ENCODE peak calls at places on chromosome 18, in seven cellular contexts. G, M, E, U, W, Y and B are unnamed samples.

GRCh38 chr18:773980-774624 is 37.9 kb downstream of the YES1 start:
- DNase-seq in G (no peak), M (no peak), E (no peak), U (no peak), W (no peak), Y (no peak), B (no peak)

GRCh38 chr18:23239885-23240608 is 104.8 kb downstream of the CABLES1 start:
- DNase-seq in G (no peak), M (no peak), E (no peak), U (no peak), W (no peak), Y (no peak), B (no peak)

GRCh38 chr18:48552130-48552529 is 13.3 kb downstream of the CTIF start:
- DNase-seq in G (no peak), M (no peak), E (no peak), U (no peak), W (no peak), Y (no peak), B (no peak)

GRCh38 chr18:72995558-72995957 is 127.8 kb upstream of the NETO1 start:
- DNase-seq in G (no peak), M (no peak), E (no peak), U (no peak), W (no peak), Y (no peak), B (no peak)

GRCh38 chr18:13136689-13137040 is 81.9 kb upstream of the LDLRAD4 start:
- DNase-seq in G (no peak), M (no peak), E (no peak), U (peak), W (no peak), Y (no peak), B (no peak)

GRCh38 chr18:30280861-30281470 is 761.6 kb downstream of the DSC3 start:
- DNase-seq in G (peak), M (peak), E (no peak), U (peak), W (no peak), Y (no peak), B (no peak)

GRCh38 chr18:48193521-48194251 is 215.5 kb downstream of the ZBTB7C start:
- DNase-seq in G (no peak), M (no peak), E (no peak), U (peak), W (peak), Y (no peak), B (no peak)

GRCh38 chr18:48889115-48889941 is 61.4 kb downstream of the SMAD7 start:
- DNase-seq in G (no peak), M (no peak), E (peak), U (peak), W (peak), Y (no peak), B (no peak)

GRCh38 chr18:37483221-37483971 is 82.2 kb downstream of the CELF4 start:
- DNase-seq in G (peak), M (no peak), E (no peak), U (peak), W (peak), Y (no peak), B (no peak)

GRCh38 chr18:21786526-21786925 is 45.9 kb downstream of the MIB1 start:
- DNase-seq in G (no peak), M (no peak), E (no peak), U (no peak), W (no peak), Y (no peak), B (no peak)

GRCh38 chr18:74249181-74249968 is 42.4 kb downstream of the CYB5A start:
- DNase-seq in G (peak), M (peak), E (no peak), U (no peak), W (no peak), Y (no peak), B (no peak)

GRCh38 chr18:78622251-78622953 is 357.2 kb upstream of the SALL3 start:
- DNase-seq in G (no peak), M (no peak), E (no peak), U (no peak), W (no peak), Y (no peak), B (no peak)

GRCh38 chr18:7812431-7813063 is 245.4 kb downstream of the PTPRM start:
- DNase-seq in G (peak), M (peak), E (no peak), U (no peak), W (no peak), Y (no peak), B (no peak)

GRCh38 chr18:48137354-48138208 is 207.1 kb upstream of the SMAD2 start:
- DNase-seq in G (no peak), M (no peak), E (no peak), U (no peak), W (no peak), Y (no peak), B (no peak)

GRCh38 chr18:3688682-3689081 is 238.7 kb downstream of the TGIF1 start:
- DNase-seq in G (peak), M (no peak), E (no peak), U (peak), W (no peak), Y (no peak), B (no peak)

GRCh38 chr18:48300463-48300961 is 108.7 kb downstream of the ZBTB7C start:
- DNase-seq in G (peak), M (no peak), E (no peak), U (peak), W (no peak), Y (no peak), B (no peak)

GRCh38 chr18:45245036-45245638 is 370.1 kb upstream of the SLC14A2 start:
- DNase-seq in G (no peak), M (no peak), E (no peak), U (no peak), W (no peak), Y (no peak), B (no peak)

GRCh38 chr18:13452448-13452811 is 233.9 kb downstream of the LDLRAD4 start:
- DNase-seq in G (peak), M (no peak), E (no peak), U (peak), W (no peak), Y (no peak), B (no peak)